ENCODE peak calls at places on chromosome 19, in ten cellular contexts. X, K, T, S, U, J, L, Y, H and A are unnamed samples.

GRCh38 chr19:57171551-57172081 is 4.3 kb upstream of the DUXA start:
- DNase-seq in X (peak; percentile 63), K (peak; percentile 63), T (peak; percentile 31), S (peak; percentile 70), U (peak; percentile 35), J (peak; percentile 18), L (peak; percentile 84), Y (no peak), H (peak; percentile 28), A (peak; percentile 36)

GRCh38 chr19:6063576-6063961 is 46.7 kb downstream of the RFX2 start:
- DNase-seq in X (peak; percentile 62), K (no peak), T (no peak), S (no peak), U (no peak), J (no peak), L (peak; percentile 51), Y (no peak), H (no peak), A (no peak)

GRCh38 chr19:46620716-46621115 is 4.2 kb downstream of the PTGIR start:
- DNase-seq in X (peak; percentile 88), K (no peak), T (no peak), S (no peak), U (peak; percentile 53), J (peak; percentile 83), L (no peak), Y (no peak), H (peak; percentile 28), A (no peak)

GRCh38 chr19:19056636-19057275 is 7.0 kb upstream of the SLC25A42 start:
- DNase-seq in X (no peak), K (no peak), T (no peak), S (no peak), U (no peak), J (no peak), L (no peak), Y (no peak), H (no peak), A (no peak)

GRCh38 chr19:51687791-51688664 is 5.1 kb upstream of the SPACA6 start:
- DNase-seq in X (peak; percentile 84), K (peak; percentile 69), T (peak; percentile 74), S (peak; percentile 69), U (peak; percentile 60), J (peak; percentile 67), L (peak; percentile 90), Y (no peak), H (peak; percentile 48), A (peak; percentile 59)

GRCh38 chr19:17766543-17767131 is 15.4 kb downstream of the FCHO1 start:
- DNase-seq in X (peak; percentile 86), K (peak; percentile 48), T (peak; percentile 76), S (peak; percentile 81), U (peak; percentile 90), J (peak; percentile 87), L (peak; percentile 89), Y (no peak), H (peak; percentile 83), A (peak; percentile 94)

GRCh38 chr19:45733160-45733810 is at the start of gene MEIOSIN:
- DNase-seq in X (no peak), K (no peak), T (no peak), S (no peak), U (no peak), J (no peak), L (no peak), Y (no peak), H (no peak), A (no peak)

GRCh38 chr19:46402725-46403124 is 10.6 kb downstream of the CCDC8 start:
- DNase-seq in X (no peak), K (no peak), T (no peak), S (no peak), U (no peak), J (no peak), L (peak; percentile 49), Y (no peak), H (no peak), A (no peak)

GRCh38 chr19:1429750-1430149 is 8.4 kb upstream of the RPS15 start:
- DNase-seq in X (no peak), K (no peak), T (peak; percentile 65), S (no peak), U (no peak), J (no peak), L (no peak), Y (no peak), H (no peak), A (no peak)

GRCh38 chr19:4538601-4538954 is 1.3 kb downstream of the LRG1 start:
- DNase-seq in X (no peak), K (no peak), T (no peak), S (no peak), U (no peak), J (no peak), L (no peak), Y (no peak), H (no peak), A (no peak)

GRCh38 chr19:17576758-17577532 is 21.5 kb downstream of the COLGALT1 start:
- DNase-seq in X (no peak), K (peak; percentile 70), T (no peak), S (no peak), U (no peak), J (peak; percentile 45), L (no peak), Y (no peak), H (no peak), A (peak; percentile 47)

GRCh38 chr19:46466536-46467199 is 4.7 kb downstream of the PNMA8A start:
- DNase-seq in X (peak; percentile 81), K (no peak), T (peak; percentile 56), S (no peak), U (peak; percentile 84), J (peak; percentile 92), L (peak; percentile 84), Y (no peak), H (peak; percentile 75), A (no peak)

GRCh38 chr19:13794388-13794751 is 873 bp upstream of the ZSWIM4 start:
- DNase-seq in X (peak; percentile 94), K (peak; percentile 26), T (peak; percentile 83), S (no peak), U (peak; percentile 93), J (peak; percentile 95), L (peak; percentile 93), Y (no peak), H (peak; percentile 93), A (no peak)

GRCh38 chr19:11766597-11767591 is at the start of gene ZNF441:
- DNase-seq in X (peak; percentile 98), K (peak; percentile 99), T (peak; percentile 99), S (peak; percentile 98), U (peak; percentile 95), J (peak; percentile 95), L (peak; percentile 99), Y (peak; percentile 90), H (peak; percentile 94), A (peak; percentile 98)

GRCh38 chr19:30842926-30843325 is 470.7 kb downstream of the ZNF536 start:
- DNase-seq in X (no peak), K (no peak), T (no peak), S (no peak), U (no peak), J (no peak), L (no peak), Y (no peak), H (no peak), A (no peak)

DNA sequence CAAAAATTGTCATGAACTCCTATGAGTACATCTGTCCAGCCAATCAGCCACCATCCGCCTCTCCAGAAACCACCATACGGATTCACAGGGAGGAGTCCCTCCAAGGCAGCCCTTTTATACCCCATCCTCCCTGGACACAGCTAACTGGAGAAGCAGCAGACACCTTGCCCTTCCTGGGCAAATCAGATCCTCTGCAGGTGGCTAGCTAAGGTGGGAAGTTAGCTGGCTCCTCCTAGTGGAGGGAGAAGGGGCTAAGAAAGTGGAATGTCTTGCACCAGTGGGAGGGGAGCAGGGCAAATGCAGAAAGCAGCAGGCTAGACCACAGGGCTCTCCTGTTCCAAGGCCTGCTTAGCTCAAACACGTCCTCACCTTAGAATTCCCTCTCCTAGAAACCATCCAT is 46.2 kb upstream of the UQCRFS1 start:
- DNase-seq in X (no peak), K (no peak), T (no peak), S (no peak), U (peak; percentile 3), J (peak; percentile 18), L (no peak), Y (no peak), H (no peak), A (peak; percentile 28)
- TF ChIP-seq CTCF in X (no peak), K (peak; percentile 41), T (no peak), S (no peak), U (peak; percentile 26), J (peak; percentile 41), L (no peak), Y (no peak), H (peak; percentile 26), A (peak; percentile 73)

GRCh38 chr19:50495020-50495531 is 15.9 kb downstream of the JOSD2 start:
- DNase-seq in X (no peak), K (no peak), T (no peak), S (no peak), U (no peak), J (no peak), L (no peak), Y (no peak), H (no peak), A (no peak)

GRCh38 chr19:50496189-50497029 is 14.6 kb downstream of the JOSD2 start:
- DNase-seq in X (no peak), K (no peak), T (peak; percentile 74), S (peak; percentile 94), U (no peak), J (no peak), L (peak; percentile 53), Y (no peak), H (no peak), A (peak; percentile 47)

GRCh38 chr19:50498219-50499056 is 12.6 kb downstream of the JOSD2 start:
- DNase-seq in X (no peak), K (no peak), T (no peak), S (no peak), U (no peak), J (no peak), L (no peak), Y (no peak), H (no peak), A (no peak)

GRCh38 chr19:50494186-50495019 is 16.6 kb downstream of the JOSD2 start:
- DNase-seq in X (no peak), K (no peak), T (no peak), S (no peak), U (no peak), J (no peak), L (peak; percentile 16), Y (no peak), H (no peak), A (no peak)

GRCh38 chr19:50497030-50497420 is 14.0 kb downstream of the JOSD2 start:
- DNase-seq in X (no peak), K (no peak), T (peak; percentile 49), S (no peak), U (no peak), J (no peak), L (peak; percentile 42), Y (no peak), H (no peak), A (no peak)
- H3K4me3 ChIP-seq in X (no peak overlapping the region), K (no peak overlapping the region), T (peak overlapping the region; percentile 6), S (peak overlapping the region; percentile 48), U (no peak overlapping the region), J (no peak overlapping the region), L (no peak overlapping the region), Y (no peak overlapping the region), H (no peak overlapping the region), A (no peak overlapping the region)

GRCh38 chr19:15971217-15971616 is 22.4 kb downstream of the OR10H4 start:
- DNase-seq in X (no peak), K (no peak), T (no peak), S (no peak), U (no peak), J (no peak), L (no peak), Y (no peak), H (no peak), A (no peak)
- TF ChIP-seq CTCF in X (no peak), K (peak; percentile 6), T (no peak), S (no peak), U (no peak), J (no peak), L (no peak), Y (no peak), H (peak; percentile 19), A (no peak)

GRCh38 chr19:23913931-23914330 is 755 bp upstream of the ZNF726 start:
- DNase-seq in X (no peak), K (no peak), T (no peak), S (no peak), U (no peak), J (no peak), L (no peak), Y (no peak), H (no peak), A (no peak)
- H3K4me3 ChIP-seq in X (peak overlapping the region; percentile 71), K (no peak overlapping the region), T (peak overlapping the region; percentile 77), S (peak overlapping the region; percentile 78), U (no peak overlapping the region), J (no peak overlapping the region), L (peak overlapping the region; percentile 73), Y (peak overlapping the region; percentile 56), H (no peak overlapping the region), A (no peak overlapping the region)